ENCODE peak calls at places on chromosome 13, in nine cellular contexts. R is psoas muscle, V is colonic mucosa, U is thoracic aorta, Y is lower leg skin, M is HL-60, F is AG04450, Z is left ventricle myocardium inferior, E is foreskin keratinocyte. J is an unnamed sample.

GRCh38 chr13:70960841-70961443 is 852.7 kb upstream of the KLHL1 start:
- DNase-seq in Z (no peak), F (no peak), U (no peak), M (peak; percentile 32), V (no peak), R (no peak), E (peak; percentile 11), Y (no peak), J (peak; percentile 32)

GRCh38 chr13:110422913-110423688 is 116.0 kb downstream of the COL4A2 start:
- DNase-seq in U (no peak), V (no peak), Z (no peak), F (no peak), R (no peak), M (no peak), E (no peak), Y (peak; percentile 42), J (no peak)

GRCh38 chr13:73189365-73189764 is 130.6 kb downstream of the KLF5 start:
- DNase-seq in M (no peak), F (no peak), U (no peak), R (no peak), V (no peak), E (peak; percentile 55), Z (no peak), Y (no peak), J (no peak)

GRCh38 chr13:66673401-66673800 is 556.7 kb downstream of the PCDH9 start:
- DNase-seq in Y (no peak), Z (no peak), R (no peak), U (no peak), M (no peak), F (peak; percentile 32), E (peak; percentile 65), V (no peak), J (no peak)

GRCh38 chr13:49165798-49166752 is 54.1 kb upstream of the MLNR start:
- DNase-seq in V (no peak), Y (no peak), R (no peak), E (no peak), Z (no peak), U (no peak), F (no peak), M (peak; percentile 4), J (no peak)

GRCh38 chr13:32036131-32036695 is 4.6 kb downstream of the FRY start:
- DNase-seq in V (peak; percentile 39), M (peak; percentile 75), E (no peak), R (no peak), F (no peak), U (no peak), Z (no peak), Y (no peak), J (no peak)

GRCh38 chr13:27474751-27475268 is 24.4 kb upstream of the MTIF3 start:
- DNase-seq in E (no peak), U (no peak), M (no peak), F (no peak), R (no peak), Y (no peak), Z (no peak), V (no peak), J (no peak)

GRCh38 chr13:29878101-29878500 is 27.7 kb upstream of the UBL3 start:
- DNase-seq in U (no peak), R (no peak), E (no peak), V (no peak), M (no peak), F (no peak), Z (no peak), Y (no peak), J (no peak)

GRCh38 chr13:23673354-23673753 is 103.1 kb downstream of the TNFRSF19 start:
- DNase-seq in M (no peak), E (peak; percentile 77), F (peak; percentile 95), V (no peak), Z (no peak), R (no peak), Y (no peak), U (no peak), J (no peak)

GRCh38 chr13:95438297-95438696 is 114.2 kb upstream of the CLDN10 start:
- DNase-seq in U (no peak), F (no peak), Z (no peak), M (no peak), R (no peak), E (no peak), Y (no peak), V (no peak), J (no peak)

GRCh38 chr13:96994849-96995243 is 570 bp upstream of the OXGR1 start:
- DNase-seq in E (no peak), V (no peak), Z (no peak), M (no peak), F (no peak), Y (no peak), U (no peak), R (no peak), J (no peak)

GRCh38 chr13:96996097-96996496 is 1.8 kb upstream of the OXGR1 start:
- DNase-seq in Z (no peak), U (no peak), V (no peak), Y (no peak), F (no peak), R (no peak), M (no peak), E (no peak), J (no peak)

GRCh38 chr13:96992633-96993032 is 1.6 kb downstream of the OXGR1 start:
- DNase-seq in U (no peak), M (no peak), Y (no peak), F (no peak), R (no peak), Z (no peak), V (no peak), E (no peak), J (no peak)

GRCh38 chr13:96993660-96994029 is 631 bp downstream of the OXGR1 start:
- DNase-seq in R (no peak), Y (no peak), Z (no peak), U (no peak), V (no peak), E (peak; percentile 30), F (no peak), M (no peak), J (no peak)

DNA sequence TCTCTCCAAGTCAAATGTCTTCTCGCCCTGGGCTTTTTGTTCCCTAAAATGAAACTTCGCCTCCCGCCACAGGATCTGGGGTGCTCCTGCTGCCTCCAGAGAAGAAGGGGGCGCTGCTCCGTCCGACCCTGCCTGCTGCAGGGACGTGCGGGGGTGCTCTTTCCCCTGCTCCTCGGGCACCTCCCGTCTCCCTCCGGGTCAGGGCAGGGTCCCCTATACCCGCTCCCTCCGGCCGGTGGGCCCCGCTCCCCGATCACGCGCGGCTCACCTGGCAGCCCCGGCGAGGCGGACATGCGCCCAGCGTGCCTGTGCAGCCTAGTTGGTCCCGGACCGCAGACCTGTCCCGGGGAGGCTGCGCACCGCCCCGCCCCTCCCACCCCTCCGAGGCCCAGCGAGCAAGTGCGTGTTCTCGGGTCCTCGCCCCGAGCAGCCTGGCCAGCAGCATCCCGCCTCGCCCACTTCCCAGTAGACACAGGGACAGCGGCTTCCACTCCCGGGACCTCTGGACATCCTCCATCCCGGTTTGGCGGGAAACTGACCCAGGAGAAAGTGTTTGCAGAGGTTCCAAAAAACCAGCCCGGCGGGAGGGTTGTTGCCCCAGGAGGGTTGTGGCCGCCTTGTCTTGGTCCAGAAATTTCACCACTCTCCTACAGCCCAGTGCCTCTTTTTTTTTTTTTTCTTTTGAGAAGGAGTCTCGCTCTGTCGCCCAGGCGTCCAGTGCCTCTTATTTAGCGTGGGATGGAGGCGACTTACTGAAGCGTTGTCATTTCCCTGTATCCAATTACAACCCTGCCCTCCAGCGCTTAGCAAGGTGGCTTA is at the start of gene OXGR1:
- DNase-seq in Z (no peak), E (no peak), R (peak; percentile 15), V (peak; percentile 30), Y (no peak), F (no peak), M (no peak), U (no peak), J (peak; percentile 23)
- TF ChIP-seq CTCF in Z (no peak), E (peak; percentile 12), R (no peak), V (no peak), Y (no peak), F (no peak), M (no peak), U (no peak), J (no peak)

DNA sequence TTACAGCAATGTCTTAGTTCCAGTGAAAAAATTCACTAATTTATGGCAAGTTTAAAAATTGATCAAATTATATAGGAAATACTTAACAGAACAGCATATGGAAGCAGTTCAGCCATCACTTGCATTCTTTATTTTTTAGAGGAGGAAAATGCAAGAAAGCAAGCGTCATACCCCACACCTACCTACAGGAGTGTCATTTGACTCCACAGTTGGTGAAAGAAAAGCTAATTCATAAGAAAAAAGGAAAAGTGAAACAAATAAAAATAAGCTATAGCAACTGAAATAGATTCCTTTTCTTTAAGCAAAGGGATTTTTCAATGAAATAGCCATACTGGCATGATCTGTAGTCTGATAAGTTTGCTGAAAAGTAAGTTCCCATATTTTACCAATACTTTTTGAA is 111.0 kb downstream of the DOCK9 start:
- DNase-seq in Y (no peak), V (no peak), R (no peak), U (no peak), F (no peak), Z (no peak), M (no peak), E (no peak), J (no peak)
- TF ChIP-seq CTCF in Y (no peak), V (no peak), R (no peak), U (peak; percentile 20), F (peak; percentile 9), Z (no peak), M (no peak), E (peak; percentile 15), J (no peak)

GRCh38 chr13:44329909-44330545 is 43.6 kb upstream of the SERP2 start:
- DNase-seq in Y (no peak), V (no peak), M (no peak), E (no peak), Z (no peak), F (no peak), U (no peak), R (no peak), J (no peak)
- TF ChIP-seq CTCF in Y (no peak), V (no peak), M (no peak), E (no peak), Z (no peak), F (no peak), U (no peak), R (no peak), J (no peak)

DNA sequence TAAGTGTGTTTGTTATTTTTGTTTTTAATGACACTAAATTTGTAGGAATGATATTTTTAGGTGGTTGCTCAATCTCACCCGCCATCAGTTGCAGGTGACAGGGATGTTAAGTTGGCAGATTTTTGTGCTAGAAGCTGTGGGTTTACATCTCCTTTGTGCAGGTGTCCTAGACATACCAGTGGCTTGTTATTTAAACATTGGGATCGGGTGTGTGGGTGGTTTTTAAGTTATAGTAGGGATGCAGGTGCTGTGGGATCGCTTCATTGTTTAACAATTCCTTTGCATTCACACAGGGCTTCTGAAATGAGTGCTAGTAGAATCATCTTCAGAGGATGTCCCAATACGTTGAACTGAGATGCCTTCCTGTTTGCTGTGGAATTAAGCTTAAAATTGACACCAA is 100.0 kb downstream of the SHISA2 start:
- DNase-seq in R (no peak), U (no peak), Y (no peak), F (no peak), V (no peak), Z (no peak), M (no peak), E (no peak), J (no peak)
- TF ChIP-seq CTCF in R (no peak), U (no peak), Y (no peak), F (no peak), V (no peak), Z (no peak), M (no peak), E (no peak), J (no peak)

DNA sequence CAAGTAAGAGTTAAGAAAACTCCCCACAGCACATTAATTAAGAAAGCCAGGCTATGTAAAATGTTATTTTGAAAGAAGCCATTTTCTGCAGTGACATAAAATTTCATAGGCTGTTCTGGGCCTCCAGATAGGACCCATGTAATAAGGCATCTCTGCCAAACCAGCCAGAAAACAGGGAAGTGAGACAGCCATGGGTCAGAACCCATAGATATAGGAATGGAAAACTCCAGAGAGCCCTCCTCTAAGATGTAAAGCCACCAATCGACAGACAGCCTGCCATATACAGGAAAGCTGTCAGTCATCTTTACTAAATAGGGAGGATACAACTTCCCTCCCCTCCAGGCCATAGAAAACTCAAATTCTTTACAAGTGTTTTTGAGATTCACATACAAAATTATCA is 493.3 kb downstream of the COG6 start:
- DNase-seq in F (no peak), Y (no peak), M (no peak), Z (no peak), V (no peak), R (no peak), E (no peak), U (no peak), J (no peak)
- TF ChIP-seq CTCF in F (no peak), Y (no peak), M (no peak), Z (no peak), V (no peak), R (no peak), E (no peak), U (no peak), J (no peak)